ENCODE peak calls at places on chromosomes 4 and X, in ten cellular contexts. One of them, this sample, is unnamed.

GRCh38 chr4:38266616-38267015 is 306.4 kb downstream of the PTTG2 start:
- DNase-seq in kidney epithelial cell: peak
- DNase-seq in astrocyte of the spinal cord: peak
- DNase-seq in HepG2: peak
- DNase-seq in SK-N-SH: no peak
- DNase-seq in cardiac fibroblast: no peak
- DNase-seq in IMR-90: peak
- DNase-seq in NB4: no peak
- DNase-seq in PC-9: peak
- DNase-seq in mucosa of descending colon: no peak
- DNase-seq in this sample: no peak

GRCh38 chr4:96558466-96558865 is 718.6 kb downstream of the PDHA2 start:
- DNase-seq in mucosa of descending colon: no peak
- DNase-seq in astrocyte of the spinal cord: peak
- DNase-seq in SK-N-SH: no peak
- DNase-seq in IMR-90: no peak
- DNase-seq in NB4: no peak
- DNase-seq in HepG2: no peak
- DNase-seq in PC-9: no peak
- DNase-seq in kidney epithelial cell: no peak
- DNase-seq in cardiac fibroblast: no peak
- DNase-seq in this sample: no peak

GRCh38 chr4:79338148-79338547 is 12.3 kb upstream of the NAA11 start:
- DNase-seq in SK-N-SH: no peak
- DNase-seq in IMR-90: no peak
- DNase-seq in mucosa of descending colon: no peak
- DNase-seq in cardiac fibroblast: no peak
- DNase-seq in NB4: peak
- DNase-seq in PC-9: no peak
- DNase-seq in kidney epithelial cell: no peak
- DNase-seq in astrocyte of the spinal cord: no peak
- DNase-seq in HepG2: no peak
- DNase-seq in this sample: no peak

GRCh38 chr4:87462102-87462501 is 39.7 kb downstream of the NUDT9 start:
- DNase-seq in SK-N-SH: no peak
- DNase-seq in IMR-90: no peak
- DNase-seq in cardiac fibroblast: no peak
- DNase-seq in mucosa of descending colon: no peak
- DNase-seq in HepG2: no peak
- DNase-seq in astrocyte of the spinal cord: no peak
- DNase-seq in PC-9: no peak
- DNase-seq in NB4: no peak
- DNase-seq in kidney epithelial cell: no peak
- DNase-seq in this sample: no peak

GRCh38 chr4:84499065-84499982 is at the start of gene NKX6-1:
- DNase-seq in cardiac fibroblast: peak
- DNase-seq in kidney epithelial cell: peak
- DNase-seq in NB4: no peak
- DNase-seq in mucosa of descending colon: peak
- DNase-seq in astrocyte of the spinal cord: peak
- DNase-seq in SK-N-SH: peak
- DNase-seq in HepG2: no peak
- DNase-seq in IMR-90: peak
- DNase-seq in PC-9: peak
- DNase-seq in this sample: peak

GRCh38 chr4:176238819-176239218 is 30.2 kb downstream of the ASB5 start:
- DNase-seq in astrocyte of the spinal cord: peak
- DNase-seq in NB4: no peak
- DNase-seq in SK-N-SH: no peak
- DNase-seq in HepG2: no peak
- DNase-seq in mucosa of descending colon: no peak
- DNase-seq in cardiac fibroblast: peak
- DNase-seq in kidney epithelial cell: no peak
- DNase-seq in IMR-90: peak
- DNase-seq in PC-9: no peak
- DNase-seq in this sample: no peak

GRCh38 chr4:6701371-6701770 is 7.7 kb downstream of the S100P start:
- DNase-seq in SK-N-SH: no peak
- DNase-seq in IMR-90: no peak
- DNase-seq in mucosa of descending colon: no peak
- DNase-seq in HepG2: peak
- DNase-seq in astrocyte of the spinal cord: no peak
- DNase-seq in cardiac fibroblast: no peak
- DNase-seq in kidney epithelial cell: no peak
- DNase-seq in NB4: peak
- DNase-seq in PC-9: no peak
- DNase-seq in this sample: no peak

GRCh38 chr4:36812153-36812552 is 432.4 kb upstream of the NWD2 start:
- DNase-seq in cardiac fibroblast: no peak
- DNase-seq in PC-9: no peak
- DNase-seq in astrocyte of the spinal cord: no peak
- DNase-seq in IMR-90: no peak
- DNase-seq in kidney epithelial cell: no peak
- DNase-seq in HepG2: no peak
- DNase-seq in mucosa of descending colon: no peak
- DNase-seq in NB4: no peak
- DNase-seq in SK-N-SH: no peak
- DNase-seq in this sample: no peak

GRCh38 chr4:120824905-120825304 is 97.6 kb downstream of the PRDM5 start:
- DNase-seq in cardiac fibroblast: no peak
- DNase-seq in HepG2: peak
- DNase-seq in NB4: no peak
- DNase-seq in astrocyte of the spinal cord: no peak
- DNase-seq in PC-9: no peak
- DNase-seq in IMR-90: no peak
- DNase-seq in mucosa of descending colon: peak
- DNase-seq in kidney epithelial cell: no peak
- DNase-seq in SK-N-SH: no peak
- DNase-seq in this sample: no peak

GRCh38 chr4:157664726-157665125 is 444.2 kb downstream of the GRIA2 start:
- DNase-seq in IMR-90: peak
- DNase-seq in cardiac fibroblast: peak
- DNase-seq in SK-N-SH: no peak
- DNase-seq in mucosa of descending colon: no peak
- DNase-seq in PC-9: no peak
- DNase-seq in kidney epithelial cell: peak
- DNase-seq in NB4: no peak
- DNase-seq in HepG2: no peak
- DNase-seq in astrocyte of the spinal cord: peak
- DNase-seq in this sample: peak

GRCh38 chrX:41128955-41129354 is 43.7 kb downstream of the USP9X start:
- DNase-seq in astrocyte of the spinal cord: no peak
- DNase-seq in NB4: no peak
- DNase-seq in IMR-90: no peak
- DNase-seq in mucosa of descending colon: no peak
- DNase-seq in SK-N-SH: no peak
- DNase-seq in cardiac fibroblast: no peak
- DNase-seq in kidney epithelial cell: no peak
- DNase-seq in HepG2: no peak
- DNase-seq in PC-9: no peak
- DNase-seq in this sample: no peak

GRCh38 chr4:27442146-27442545 is 581.5 kb downstream of the STIM2 start:
- DNase-seq in mucosa of descending colon: no peak
- DNase-seq in SK-N-SH: no peak
- DNase-seq in PC-9: no peak
- DNase-seq in NB4: no peak
- DNase-seq in astrocyte of the spinal cord: peak
- DNase-seq in HepG2: no peak
- DNase-seq in IMR-90: no peak
- DNase-seq in cardiac fibroblast: no peak
- DNase-seq in kidney epithelial cell: no peak
- DNase-seq in this sample: no peak

GRCh38 chrX:134670241-134670811 is 12.1 kb upstream of the PLAC1 start:
- DNase-seq in PC-9: peak
- DNase-seq in NB4: no peak
- DNase-seq in IMR-90: peak
- DNase-seq in cardiac fibroblast: peak
- DNase-seq in kidney epithelial cell: peak
- DNase-seq in astrocyte of the spinal cord: peak
- DNase-seq in HepG2: peak
- DNase-seq in SK-N-SH: no peak
- DNase-seq in mucosa of descending colon: no peak
- DNase-seq in this sample: no peak

GRCh38 chr4:101952985-101953384 is 162.5 kb downstream of the BANK1 start:
- DNase-seq in cardiac fibroblast: no peak
- DNase-seq in HepG2: no peak
- DNase-seq in IMR-90: no peak
- DNase-seq in NB4: no peak
- DNase-seq in mucosa of descending colon: no peak
- DNase-seq in kidney epithelial cell: no peak
- DNase-seq in astrocyte of the spinal cord: no peak
- DNase-seq in SK-N-SH: no peak
- DNase-seq in PC-9: no peak
- DNase-seq in this sample: no peak

GRCh38 chr4:152032722-152033131 is 271.9 kb upstream of the GATB start:
- DNase-seq in kidney epithelial cell: no peak
- DNase-seq in SK-N-SH: no peak
- DNase-seq in cardiac fibroblast: peak
- DNase-seq in HepG2: no peak
- DNase-seq in astrocyte of the spinal cord: peak
- DNase-seq in IMR-90: peak
- DNase-seq in PC-9: no peak
- DNase-seq in mucosa of descending colon: no peak
- DNase-seq in NB4: no peak
- DNase-seq in this sample: no peak
- H3K4me3 ChIP-seq in kidney epithelial cell: no peak
- H3K4me3 ChIP-seq in SK-N-SH: no peak
- H3K4me3 ChIP-seq in cardiac fibroblast: no peak
- H3K4me3 ChIP-seq in HepG2: no peak
- H3K4me3 ChIP-seq in astrocyte of the spinal cord: no peak
- H3K4me3 ChIP-seq in IMR-90: no peak
- H3K4me3 ChIP-seq in PC-9: no peak
- H3K4me3 ChIP-seq in mucosa of descending colon: no peak
- H3K4me3 ChIP-seq in NB4: no peak
- H3K4me3 ChIP-seq in this sample: no peak

GRCh38 chr4:111798840-111799239 is 346.4 kb upstream of the FAM241A start:
- DNase-seq in NB4: no peak
- DNase-seq in astrocyte of the spinal cord: no peak
- DNase-seq in HepG2: no peak
- DNase-seq in IMR-90: no peak
- DNase-seq in cardiac fibroblast: no peak
- DNase-seq in SK-N-SH: no peak
- DNase-seq in kidney epithelial cell: no peak
- DNase-seq in mucosa of descending colon: no peak
- DNase-seq in PC-9: no peak
- DNase-seq in this sample: no peak
- TF ChIP-seq CTCF in NB4: peak
- TF ChIP-seq CTCF in astrocyte of the spinal cord: peak
- TF ChIP-seq CTCF in HepG2: no peak
- TF ChIP-seq CTCF in IMR-90: no peak
- TF ChIP-seq CTCF in cardiac fibroblast: no peak
- TF ChIP-seq CTCF in SK-N-SH: peak
- TF ChIP-seq CTCF in kidney epithelial cell: peak
- TF ChIP-seq CTCF in mucosa of descending colon: no peak
- TF ChIP-seq CTCF in PC-9: peak
- TF ChIP-seq CTCF in this sample: peak

GRCh38 chr4:5003372-5003857 is 15.8 kb downstream of the CYTL1 start:
- DNase-seq in HepG2: no peak
- DNase-seq in IMR-90: no peak
- DNase-seq in astrocyte of the spinal cord: no peak
- DNase-seq in mucosa of descending colon: no peak
- DNase-seq in kidney epithelial cell: no peak
- DNase-seq in cardiac fibroblast: no peak
- DNase-seq in NB4: peak
- DNase-seq in PC-9: no peak
- DNase-seq in SK-N-SH: no peak
- DNase-seq in this sample: no peak
- H3K4me3 ChIP-seq in HepG2: no peak
- H3K4me3 ChIP-seq in IMR-90: no peak
- H3K4me3 ChIP-seq in astrocyte of the spinal cord: no peak
- H3K4me3 ChIP-seq in mucosa of descending colon: no peak
- H3K4me3 ChIP-seq in kidney epithelial cell: no peak
- H3K4me3 ChIP-seq in cardiac fibroblast: no peak
- H3K4me3 ChIP-seq in NB4: no peak
- H3K4me3 ChIP-seq in PC-9: no peak
- H3K4me3 ChIP-seq in SK-N-SH: no peak
- H3K4me3 ChIP-seq in this sample: no peak

DNA sequence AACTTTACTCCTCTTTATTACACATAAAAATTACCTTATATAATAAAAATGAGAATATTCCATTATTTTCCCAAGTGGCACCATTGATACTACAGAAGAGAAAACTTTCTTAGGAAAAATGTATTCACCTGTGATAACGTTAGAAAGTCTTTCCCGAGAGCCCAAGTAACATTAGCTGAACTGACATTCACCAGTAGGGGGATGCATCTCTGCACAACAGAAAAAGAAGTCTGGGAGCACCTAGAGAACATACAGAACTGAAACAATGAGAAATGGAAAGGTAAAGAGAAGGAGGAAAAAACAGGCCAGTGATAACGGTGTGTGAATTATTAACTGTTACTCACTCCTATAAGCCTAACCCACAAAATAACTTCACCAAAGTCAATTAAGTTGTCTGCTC is 423.3 kb downstream of the CENPC start:
- DNase-seq in mucosa of descending colon: no peak
- DNase-seq in astrocyte of the spinal cord: no peak
- DNase-seq in SK-N-SH: no peak
- DNase-seq in NB4: peak
- DNase-seq in kidney epithelial cell: no peak
- DNase-seq in PC-9: no peak
- DNase-seq in cardiac fibroblast: peak
- DNase-seq in HepG2: peak
- DNase-seq in IMR-90: no peak
- DNase-seq in this sample: no peak
- TF ChIP-seq CTCF in mucosa of descending colon: no peak
- TF ChIP-seq CTCF in astrocyte of the spinal cord: peak
- TF ChIP-seq CTCF in SK-N-SH: peak
- TF ChIP-seq CTCF in NB4: peak
- TF ChIP-seq CTCF in kidney epithelial cell: peak
- TF ChIP-seq CTCF in PC-9: no peak
- TF ChIP-seq CTCF in cardiac fibroblast: peak
- TF ChIP-seq CTCF in HepG2: peak
- TF ChIP-seq CTCF in IMR-90: no peak
- TF ChIP-seq CTCF in this sample: peak

GRCh38 chr4:123554819-123555499 is 158.4 kb downstream of the SPRY1 start:
- DNase-seq in HepG2: no peak
- DNase-seq in astrocyte of the spinal cord: no peak
- DNase-seq in SK-N-SH: no peak
- DNase-seq in mucosa of descending colon: peak
- DNase-seq in kidney epithelial cell: no peak
- DNase-seq in PC-9: no peak
- DNase-seq in NB4: no peak
- DNase-seq in cardiac fibroblast: no peak
- DNase-seq in IMR-90: no peak
- DNase-seq in this sample: no peak
- H3K4me3 ChIP-seq in HepG2: peak
- H3K4me3 ChIP-seq in astrocyte of the spinal cord: no peak
- H3K4me3 ChIP-seq in SK-N-SH: no peak
- H3K4me3 ChIP-seq in mucosa of descending colon: no peak
- H3K4me3 ChIP-seq in kidney epithelial cell: no peak
- H3K4me3 ChIP-seq in PC-9: no peak
- H3K4me3 ChIP-seq in NB4: no peak
- H3K4me3 ChIP-seq in cardiac fibroblast: no peak
- H3K4me3 ChIP-seq in IMR-90: no peak
- H3K4me3 ChIP-seq in this sample: no peak

DNA sequence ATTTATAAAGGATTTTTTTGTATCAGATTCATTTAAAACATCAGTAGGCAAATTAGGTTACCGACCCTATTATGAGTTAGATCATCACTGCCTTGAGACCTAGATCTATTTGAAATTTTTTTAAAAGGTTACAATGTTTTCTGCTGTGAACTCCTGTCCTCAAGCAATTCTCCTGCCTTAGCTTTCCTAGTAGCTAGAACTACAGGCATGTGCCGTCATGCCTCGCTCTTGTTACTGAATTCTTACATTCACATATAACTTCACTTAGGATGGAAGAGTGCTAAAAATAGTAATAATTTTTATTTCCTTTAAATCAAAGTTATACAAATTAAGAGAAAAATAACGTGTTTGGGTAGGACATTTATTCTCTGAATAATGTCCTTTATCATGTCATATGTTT is 75.5 kb upstream of the MAOA start:
- DNase-seq in NB4: no peak
- DNase-seq in HepG2: no peak
- DNase-seq in IMR-90: no peak
- DNase-seq in kidney epithelial cell: no peak
- DNase-seq in PC-9: no peak
- DNase-seq in astrocyte of the spinal cord: no peak
- DNase-seq in cardiac fibroblast: no peak
- DNase-seq in mucosa of descending colon: no peak
- DNase-seq in SK-N-SH: no peak
- DNase-seq in this sample: no peak
- TF ChIP-seq CTCF in NB4: no peak
- TF ChIP-seq CTCF in HepG2: no peak
- TF ChIP-seq CTCF in IMR-90: no peak
- TF ChIP-seq CTCF in kidney epithelial cell: no peak
- TF ChIP-seq CTCF in PC-9: no peak
- TF ChIP-seq CTCF in astrocyte of the spinal cord: no peak
- TF ChIP-seq CTCF in cardiac fibroblast: no peak
- TF ChIP-seq CTCF in mucosa of descending colon: no peak
- TF ChIP-seq CTCF in SK-N-SH: no peak
- TF ChIP-seq CTCF in this sample: no peak